ENCODE peak calls at places on chromosomes 7 and 10, in four cellular contexts. G, C, V and M are unnamed samples.

GRCh38 chr7:80468931-80469714 is 42.7 kb downstream of the GNAT3 start:
- DNase-seq in G (peak), C (no peak), V (no peak), M (no peak)

GRCh38 chr10:121326905-121327304 is 271.3 kb downstream of the FGFR2 start:
- DNase-seq in G (no peak), C (no peak), V (no peak), M (no peak)

GRCh38 chr10:59382831-59383295 is 20.5 kb upstream of the FAM13C start:
- DNase-seq in G (peak), C (peak), V (no peak), M (no peak)

GRCh38 chr10:120735773-120736371 is 115.3 kb upstream of the WDR11 start:
- DNase-seq in G (peak), C (peak), V (no peak), M (peak)

GRCh38 chr10:47090903-47091302 is 179.7 kb downstream of the PTPN20 start:
- DNase-seq in G (no peak), C (peak), V (no peak), M (no peak)

GRCh38 chr7:105910172-105910571 is 33.8 kb upstream of the ATXN7L1 start:
- DNase-seq in G (no peak), C (no peak), V (no peak), M (no peak)

GRCh38 chr10:17175551-17175950 is 25.9 kb downstream of the TRDMT1 start:
- DNase-seq in G (peak), C (peak), V (no peak), M (no peak)

GRCh38 chr10:33277135-33277536 is 57.3 kb downstream of the NRP1 start:
- DNase-seq in G (no peak), C (peak), V (no peak), M (no peak)

GRCh38 chr7:42254217-42254616 is 17.2 kb upstream of the GLI3 start:
- DNase-seq in G (peak), C (peak), V (no peak), M (no peak)

GRCh38 chr10:33353334-33353733 is 18.9 kb upstream of the NRP1 start:
- DNase-seq in G (no peak), C (no peak), V (no peak), M (no peak)

GRCh38 chr7:82633592-82633991 is 190.0 kb upstream of the CACNA2D1 start:
- DNase-seq in G (no peak), C (no peak), V (no peak), M (no peak)

GRCh38 chr10:42953684-42954674 is 122.9 kb upstream of the RET start:
- DNase-seq in G (no peak), C (no peak), V (no peak), M (no peak)

GRCh38 chr7:113331155-113331898 is 213.0 kb upstream of the SMIM30 start:
- DNase-seq in G (peak), C (no peak), V (no peak), M (no peak)

GRCh38 chr7:69837387-69838068 is 239.3 kb downstream of the AUTS2 start:
- DNase-seq in G (peak), C (peak), V (no peak), M (no peak)

GRCh38 chr10:24951201-24952145 is 933 bp downstream of the PRTFDC1 start:
- DNase-seq in G (peak), C (peak), V (no peak), M (peak)

GRCh38 chr7:64308019-64308275 is 5.8 kb upstream of the ZNF736 start:
- DNase-seq in G (no peak), C (no peak), V (no peak), M (no peak)

GRCh38 chr10:57017356-57018037 is 656.4 kb upstream of the ZWINT start:
- DNase-seq in G (no peak), C (no peak), V (no peak), M (no peak)

GRCh38 chr10:51244739-51245138 is 170.5 kb downstream of the PRKG1 start:
- DNase-seq in G (peak), C (peak), V (no peak), M (no peak)

GRCh38 chr7:109009636-109010035 is 440.0 kb downstream of the DNAJB9 start:
- DNase-seq in G (no peak), C (no peak), V (no peak), M (no peak)

GRCh38 chr7:12016439-12016838 is 184.4 kb upstream of the THSD7A start:
- DNase-seq in G (no peak), C (no peak), V (no peak), M (no peak)

GRCh38 chr10:63866075-63866746 is 345.0 kb downstream of the REEP3 start:
- DNase-seq in G (peak), C (peak), V (peak), M (peak)

GRCh38 chr7:20417675-20418382 is 87.1 kb downstream of the ITGB8 start:
- DNase-seq in G (no peak), C (no peak), V (no peak), M (no peak)

GRCh38 chr7:39184387-39184786 is 206.7 kb downstream of the POU6F2 start:
- DNase-seq in G (no peak), C (no peak), V (no peak), M (no peak)

GRCh38 chr7:151088856-151089699 is 2.8 kb downstream of the AGAP3 start:
- DNase-seq in G (peak), C (peak), V (peak), M (no peak)

GRCh38 chr10:112519129-112519761 is 72.2 kb downstream of the VTI1A start:
- DNase-seq in G (no peak), C (no peak), V (no peak), M (peak)

GRCh38 chr10:103641326-103641725 is 147.8 kb downstream of the NEURL1 start:
- DNase-seq in G (no peak), C (no peak), V (no peak), M (no peak)

GRCh38 chr7:91436655-91437054 is 172.4 kb downstream of the FZD1 start:
- DNase-seq in G (no peak), C (no peak), V (no peak), M (no peak)

GRCh38 chr10:15182541-15183207 is 14.2 kb upstream of the NMT2 start:
- DNase-seq in G (peak), C (peak), V (no peak), M (no peak)

GRCh38 chr7:121077165-121077630 is 88.7 kb downstream of the CPED1 start:
- DNase-seq in G (no peak), C (no peak), V (no peak), M (no peak)

DNA sequence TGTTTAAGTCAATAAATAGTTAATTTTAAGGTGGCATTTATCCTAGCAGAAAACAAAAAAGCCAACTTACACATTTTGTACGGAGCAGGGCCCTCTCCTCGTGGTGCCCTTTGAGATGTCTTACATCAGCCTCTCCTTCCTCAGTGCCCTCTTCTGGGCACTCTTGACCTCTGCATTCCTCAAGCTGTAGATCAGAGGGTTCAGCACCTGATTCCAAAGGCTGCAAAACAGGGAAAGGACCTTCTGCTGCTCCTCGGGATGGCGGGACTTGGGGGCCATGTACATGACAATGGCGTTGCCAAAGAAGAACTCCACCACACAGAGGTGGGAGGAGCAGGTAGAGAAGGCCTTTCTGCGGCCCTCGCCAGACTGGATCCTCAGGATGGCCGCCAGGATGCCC is 4.6 kb upstream of the OR2A14 start:
- DNase-seq in G (no peak), C (no peak), V (no peak), M (no peak)
- TF ChIP-seq CTCF in G (no peak), C (no peak), V (no peak), M (no peak)

GRCh38 chr7:30222519-30223213 is 61.7 kb upstream of the ZNRF2 start:
- DNase-seq in G (no peak), C (no peak), V (no peak), M (no peak)

GRCh38 chr7:30224511-30225031 is 59.8 kb upstream of the ZNRF2 start:
- DNase-seq in G (peak), C (peak), V (no peak), M (peak)

GRCh38 chr7:30225863-30226361 is 58.5 kb upstream of the ZNRF2 start:
- DNase-seq in G (peak), C (peak), V (peak), M (peak)

GRCh38 chr7:30231271-30231670 is 53.1 kb upstream of the ZNRF2 start:
- DNase-seq in G (peak), C (peak), V (no peak), M (no peak)

DNA sequence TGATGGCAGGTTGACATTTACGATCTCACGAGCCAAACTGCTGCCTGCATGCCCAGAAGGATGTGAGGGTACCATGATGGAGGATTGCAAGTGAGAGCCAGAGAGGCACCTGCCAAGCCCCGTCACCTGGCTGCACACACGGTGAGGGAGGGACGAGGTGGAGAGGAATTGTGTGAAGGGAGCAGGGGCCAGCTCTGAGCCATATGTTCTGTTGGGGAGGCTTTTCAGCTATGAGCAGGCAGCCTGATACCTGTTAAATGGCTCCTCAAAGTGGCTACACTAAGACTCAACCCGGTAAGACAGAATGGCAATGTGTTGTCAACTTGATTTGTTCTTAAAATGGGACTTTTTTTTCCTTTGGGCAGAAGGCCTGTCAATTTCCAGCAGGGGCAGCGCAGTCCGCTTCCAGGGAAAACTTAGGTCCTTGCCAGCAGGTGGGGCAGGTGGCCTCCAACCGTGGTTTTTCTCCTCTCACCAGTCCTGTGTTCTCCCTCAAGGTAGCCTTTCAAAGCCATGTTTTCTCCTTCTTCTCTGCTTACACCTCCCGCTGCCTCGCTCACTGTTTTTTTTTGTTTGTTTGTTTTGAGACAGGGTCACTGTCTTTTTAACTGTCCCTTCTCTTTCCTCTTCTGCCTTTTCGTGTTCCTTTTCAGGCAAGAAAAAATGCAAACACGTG is 57.7 kb upstream of the ZNRF2 start:
- DNase-seq in G (no peak), C (no peak), V (no peak), M (no peak)
- TF ChIP-seq CTCF in G (no peak), C (peak), V (no peak), M (no peak)

DNA sequence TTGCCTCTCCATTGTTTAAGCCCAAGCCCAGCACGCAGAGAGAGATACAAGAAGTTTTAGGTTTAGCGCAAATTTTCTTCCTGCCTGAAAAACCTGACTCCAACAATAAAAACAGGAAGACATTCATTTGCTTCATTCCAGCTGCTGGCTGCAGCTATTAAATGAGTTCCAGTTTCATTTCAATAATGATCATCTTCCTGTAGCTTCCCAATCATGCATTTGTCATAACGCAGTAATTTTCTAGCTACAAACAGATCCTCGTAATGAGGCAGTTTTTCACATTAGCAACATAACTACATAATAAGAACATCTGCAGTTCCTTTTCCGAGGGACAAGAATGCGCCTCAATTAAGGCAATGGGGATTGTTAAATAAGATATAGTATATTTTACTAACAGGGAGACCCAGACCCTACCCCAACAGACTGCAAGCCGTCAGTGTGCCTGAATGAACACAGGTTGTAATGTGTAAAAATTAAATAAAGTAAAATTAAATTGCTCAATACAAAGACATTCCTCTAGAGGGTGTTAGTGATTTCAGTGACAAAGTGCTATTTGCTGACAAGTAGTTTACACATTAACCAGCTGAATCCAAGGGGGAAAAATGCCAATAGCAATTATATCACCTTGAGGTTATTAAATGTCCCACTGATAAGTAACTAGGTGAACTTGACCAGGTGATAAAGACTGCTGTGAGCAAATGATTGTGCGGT is 110.7 kb downstream of the EBF3 start:
- DNase-seq in G (peak), C (peak), V (no peak), M (no peak)
- TF ChIP-seq CTCF in G (peak), C (peak), V (peak), M (no peak)

GRCh38 chr10:105868935-105869334 is 1227.8 kb downstream of the SORCS3 start:
- DNase-seq in G (no peak), C (no peak), V (no peak), M (no peak)
- TF ChIP-seq CTCF in G (no peak), C (no peak), V (no peak), M (no peak)

GRCh38 chr10:77763453-77764430 is 126.1 kb upstream of the KCNMA1 start:
- DNase-seq in G (no peak), C (peak), V (no peak), M (no peak)
- TF ChIP-seq CTCF in G (peak), C (peak), V (no peak), M (no peak)

DNA sequence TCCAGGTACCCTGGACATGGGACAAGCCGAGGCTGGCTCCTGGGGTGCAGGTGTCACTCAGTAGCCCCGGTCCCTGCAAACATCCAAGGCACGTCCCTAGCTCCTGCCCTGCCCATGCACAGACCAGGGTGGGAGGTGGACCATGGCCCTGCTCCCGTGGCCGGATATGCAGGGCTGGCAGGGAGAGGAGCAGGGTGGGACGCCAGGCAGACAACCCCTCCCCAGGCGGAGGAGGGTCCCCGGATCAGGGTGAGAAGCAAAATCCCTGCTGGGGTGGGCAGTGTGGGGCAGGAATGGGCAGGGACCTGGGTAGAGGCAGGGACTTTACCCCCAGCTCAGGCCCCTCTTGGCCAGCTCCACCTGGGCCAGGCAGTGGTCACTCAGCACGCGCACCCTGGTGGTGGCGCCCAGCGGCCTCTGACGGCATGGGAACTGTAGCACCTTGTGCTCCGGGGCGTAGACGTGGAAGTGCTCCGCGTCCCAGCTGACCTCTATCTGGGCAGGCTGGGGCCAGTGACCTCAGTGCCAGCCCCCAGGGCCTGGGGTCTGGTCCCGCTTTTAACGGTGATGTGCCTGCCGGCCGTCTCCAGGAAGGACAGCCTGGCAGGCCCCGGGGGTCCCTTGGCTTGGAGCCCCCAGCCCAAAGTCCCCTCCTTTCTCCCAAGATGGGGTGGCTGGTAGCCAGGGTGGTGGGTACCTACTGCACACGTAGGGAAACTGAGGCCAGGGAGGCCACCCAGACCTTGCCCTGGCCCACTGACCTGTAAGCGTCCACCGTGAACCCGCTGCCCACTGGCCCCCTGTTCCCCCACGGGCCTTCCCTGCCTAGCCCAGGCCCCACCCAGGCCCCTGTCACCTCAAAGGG is 1.2 kb downstream of the GRIFIN start:
- DNase-seq in G (no peak), C (no peak), V (no peak), M (no peak)
- TF ChIP-seq CTCF in G (no peak), C (no peak), V (no peak), M (no peak)

DNA sequence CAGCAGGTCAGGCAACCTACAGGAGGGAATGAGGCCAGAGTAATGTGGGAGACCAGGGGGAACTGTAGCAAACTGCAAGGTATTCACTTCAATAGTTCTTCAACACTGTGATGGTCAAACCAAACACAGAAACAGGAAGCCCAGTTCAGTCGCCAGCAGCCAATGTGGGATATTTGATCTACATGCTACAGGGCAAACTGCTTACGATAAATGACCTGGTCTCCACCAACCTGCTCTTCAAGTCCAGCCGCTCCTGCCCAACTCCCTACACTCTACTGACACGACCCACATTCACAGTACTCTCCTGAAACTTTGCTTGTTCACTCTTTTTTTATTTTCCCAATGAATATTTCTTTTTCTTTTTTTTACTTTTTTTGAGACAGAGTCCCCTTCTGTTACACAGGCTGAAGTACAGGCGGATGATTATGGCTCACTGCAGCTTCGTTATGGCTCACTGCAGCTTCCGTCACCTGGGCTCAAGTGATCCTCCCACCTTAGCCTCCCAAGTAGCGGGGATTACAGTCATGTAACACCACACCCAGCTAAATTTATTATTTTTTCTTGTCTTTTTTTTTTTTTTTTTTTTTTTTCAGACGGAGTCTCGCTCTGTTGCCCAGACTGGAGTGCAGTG is 42.1 kb downstream of the MDH2 start:
- DNase-seq in G (no peak), C (no peak), V (peak), M (no peak)
- TF ChIP-seq CTCF in G (no peak), C (no peak), V (no peak), M (no peak)

DNA sequence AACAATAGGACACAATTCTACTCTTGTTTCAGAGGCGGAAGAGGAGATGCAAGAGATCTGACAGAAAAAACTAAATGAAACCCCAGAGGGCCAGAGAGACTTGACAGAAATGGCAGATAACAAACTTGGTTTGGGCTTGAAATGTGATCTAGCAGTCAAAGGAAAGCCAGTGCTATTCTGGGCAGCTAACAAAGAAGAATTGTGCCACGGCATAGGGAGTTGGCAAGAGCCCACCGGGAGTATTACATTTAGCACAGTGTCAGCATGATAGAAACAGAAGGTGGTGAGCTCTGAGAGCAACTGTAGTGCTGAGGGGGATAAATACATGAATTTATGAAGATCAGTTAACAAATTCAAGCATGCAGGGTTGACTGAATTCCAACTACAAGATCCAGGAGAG is 91.1 kb downstream of the AHCYL2 start:
- DNase-seq in G (peak), C (no peak), V (peak), M (no peak)
- TF ChIP-seq CTCF in G (no peak), C (no peak), V (no peak), M (no peak)

GRCh38 chr10:84511709-84512108 is 183.3 kb downstream of the CCSER2 start:
- DNase-seq in G (no peak), C (no peak), V (no peak), M (no peak)
- TF ChIP-seq CTCF in G (no peak), C (no peak), V (no peak), M (no peak)